ENCODE peak calls at places on chromosomes 1 and 21, in ten cellular contexts. D, N, P, T, Q, G, J, W, Z and B are unnamed samples.

GRCh38 chr21:43578677-43579313 is 80.5 kb downstream of the HSF2BP start:
- DNase-seq in D (no peak), N (no peak), P (no peak), T (no peak), Q (no peak), G (no peak), J (no peak), W (no peak), Z (no peak), B (no peak)

GRCh38 chr1:36836196-36836883 is 198.0 kb downstream of the GRIK3 start:
- DNase-seq in D (no peak), N (no peak), P (no peak), T (no peak), Q (peak; percentile 25), G (no peak), J (no peak), W (no peak), Z (no peak), B (no peak)

GRCh38 chr1:214317300-214317699 is 36.3 kb downstream of the SMYD2 start:
- DNase-seq in D (no peak), N (no peak), P (no peak), T (no peak), Q (no peak), G (no peak), J (no peak), W (no peak), Z (no peak), B (no peak)

GRCh38 chr1:53557830-53558784 is 98.9 kb downstream of the DMRTB1 start:
- DNase-seq in D (no peak), N (no peak), P (no peak), T (no peak), Q (no peak), G (no peak), J (no peak), W (peak; percentile 2), Z (no peak), B (no peak)

GRCh38 chr1:223720987-223721591 is 8.8 kb downstream of the CAPN2 start:
- DNase-seq in D (no peak), N (peak; percentile 54), P (peak; percentile 72), T (no peak), Q (no peak), G (peak; percentile 84), J (no peak), W (no peak), Z (peak; percentile 83), B (no peak)

GRCh38 chr1:19374402-19374801 is 62.3 kb downstream of the SLC66A1 start:
- DNase-seq in D (no peak), N (no peak), P (no peak), T (peak; percentile 53), Q (no peak), G (no peak), J (no peak), W (peak; percentile 35), Z (no peak), B (no peak)

GRCh38 chr1:202638019-202638887 is 72.0 kb downstream of the SYT2 start:
- DNase-seq in D (no peak), N (no peak), P (no peak), T (no peak), Q (no peak), G (no peak), J (no peak), W (peak; percentile 74), Z (peak; percentile 84), B (no peak)

GRCh38 chr21:44989538-44989888 is 49.7 kb downstream of the SLX9 start:
- DNase-seq in D (peak; percentile 68), N (no peak), P (no peak), T (no peak), Q (no peak), G (no peak), J (no peak), W (no peak), Z (no peak), B (no peak)

DNA sequence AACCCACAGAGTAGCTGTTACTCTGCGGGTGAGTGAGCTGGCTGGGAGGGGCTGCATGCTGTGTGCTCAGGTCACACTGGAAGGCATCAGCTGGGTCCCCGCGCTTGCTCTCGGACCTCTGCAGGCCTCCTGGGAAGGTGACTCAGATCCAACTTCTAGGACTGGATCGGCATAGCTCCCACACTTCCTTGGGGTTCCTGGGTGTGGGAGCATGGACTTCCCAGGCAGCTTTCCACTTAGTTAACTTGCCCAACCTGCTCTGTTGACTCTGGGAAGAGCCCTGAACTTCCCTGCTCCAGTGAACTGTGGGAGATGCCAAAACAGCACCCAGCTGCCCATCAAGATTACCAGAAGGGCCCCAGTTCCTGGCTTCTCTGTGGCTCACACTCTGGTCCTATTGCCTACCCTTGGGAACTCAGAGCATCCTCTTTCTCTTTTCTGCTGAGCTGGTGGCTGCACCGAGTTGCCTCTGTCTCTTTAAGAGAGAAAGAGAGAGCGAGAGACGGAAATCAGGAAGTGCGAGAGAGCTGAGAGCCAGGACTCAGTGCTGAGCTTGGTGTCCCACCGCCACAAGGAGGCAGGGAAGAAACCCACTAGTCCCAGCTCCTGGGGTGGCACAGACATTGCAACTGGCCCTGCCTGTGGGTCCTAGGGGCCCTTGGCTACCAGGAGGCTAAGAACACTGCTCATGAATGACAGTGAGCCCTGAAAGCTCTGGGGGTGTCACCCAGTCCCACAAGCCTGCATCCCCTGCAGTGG is at the start of gene IKBKE:
- DNase-seq in D (peak; percentile 63), N (peak; percentile 49), P (peak; percentile 63), T (peak; percentile 80), Q (peak; percentile 67), G (peak; percentile 73), J (peak; percentile 95), W (no peak), Z (peak; percentile 75), B (peak; percentile 89)
- TF ChIP-seq CTCF in D (no peak), N (peak; percentile 8), P (no peak), T (no peak), Q (peak; percentile 13), G (peak; percentile 31), J (peak; percentile 24), W (peak; percentile 29), Z (no peak), B (peak; percentile 26)

GRCh38 chr1:167367705-167368104 is 147.0 kb downstream of the POU2F1 start:
- DNase-seq in D (no peak), N (no peak), P (no peak), T (no peak), Q (no peak), G (no peak), J (no peak), W (no peak), Z (no peak), B (no peak)

GRCh38 chr1:167375949-167376348 is 142.4 kb downstream of the CD247 start:
- DNase-seq in D (no peak), N (no peak), P (no peak), T (no peak), Q (no peak), G (no peak), J (no peak), W (no peak), Z (no peak), B (no peak)

GRCh38 chr1:167369933-167370332 is 148.4 kb downstream of the CD247 start:
- DNase-seq in D (no peak), N (no peak), P (no peak), T (no peak), Q (no peak), G (peak; percentile 54), J (no peak), W (no peak), Z (no peak), B (no peak)

GRCh38 chr1:167374014-167374413 is 144.3 kb downstream of the CD247 start:
- DNase-seq in D (no peak), N (no peak), P (no peak), T (no peak), Q (no peak), G (no peak), J (no peak), W (no peak), Z (no peak), B (no peak)

GRCh38 chr1:167373398-167373797 is 144.9 kb downstream of the CD247 start:
- DNase-seq in D (no peak), N (no peak), P (no peak), T (no peak), Q (no peak), G (no peak), J (no peak), W (no peak), Z (no peak), B (no peak)
- TF ChIP-seq CTCF in D (no peak), N (no peak), P (no peak), T (no peak), Q (no peak), G (no peak), J (no peak), W (no peak), Z (no peak), B (no peak)

GRCh38 chr1:209249785-209250441 is 333.6 kb upstream of the CAMK1G start:
- DNase-seq in D (no peak), N (no peak), P (no peak), T (no peak), Q (no peak), G (no peak), J (no peak), W (no peak), Z (no peak), B (no peak)

GRCh38 chr1:209246660-209247059 is 336.9 kb upstream of the CAMK1G start:
- DNase-seq in D (no peak), N (no peak), P (no peak), T (no peak), Q (no peak), G (peak; percentile 71), J (no peak), W (peak; percentile 10), Z (no peak), B (no peak)

GRCh38 chr1:209249280-209249670 is 334.2 kb upstream of the CAMK1G start:
- DNase-seq in D (no peak), N (no peak), P (no peak), T (no peak), Q (no peak), G (no peak), J (peak; percentile 15), W (no peak), Z (no peak), B (no peak)

GRCh38 chr1:209248649-209249279 is 334.8 kb upstream of the CAMK1G start:
- DNase-seq in D (no peak), N (peak; percentile 19), P (peak; percentile 54), T (peak; percentile 62), Q (peak; percentile 46), G (peak; percentile 83), J (peak; percentile 62), W (peak; percentile 55), Z (peak; percentile 55), B (peak; percentile 78)

DNA sequence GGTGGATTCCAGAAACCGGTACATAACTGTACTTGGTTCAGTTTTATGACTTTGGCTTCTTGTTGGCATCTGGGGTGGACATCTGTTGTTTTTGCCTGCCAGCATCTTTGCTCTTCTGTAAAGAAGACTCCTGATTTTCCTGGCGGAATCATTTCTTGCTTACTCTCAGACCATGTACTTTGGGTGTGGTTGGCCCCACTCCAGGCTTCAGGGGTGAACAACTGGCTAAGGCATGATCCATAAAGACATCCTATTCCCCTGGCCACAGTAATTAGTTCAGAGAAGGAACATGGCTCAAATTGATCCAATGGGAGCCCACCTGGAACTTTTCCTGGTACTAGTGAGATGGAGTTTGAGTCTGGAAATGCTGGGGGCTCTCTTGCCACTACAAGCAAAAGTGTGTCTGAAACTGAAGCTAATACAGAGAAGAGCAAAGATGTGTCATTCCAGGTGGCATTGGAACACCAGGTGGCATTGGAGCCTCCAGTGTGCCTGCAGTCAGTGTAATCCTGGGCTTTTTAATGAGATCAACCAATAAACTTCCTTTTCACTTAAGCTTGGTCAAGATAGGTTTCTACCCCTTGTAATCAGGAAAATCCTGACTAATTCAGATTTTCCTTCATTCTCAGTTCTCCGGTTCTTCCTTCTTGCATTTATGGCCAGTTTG is 332.4 kb upstream of the CAMK1G start:
- DNase-seq in D (no peak), N (no peak), P (no peak), T (no peak), Q (no peak), G (peak; percentile 21), J (no peak), W (peak; percentile 16), Z (no peak), B (no peak)
- TF ChIP-seq CTCF in D (no peak), N (no peak), P (no peak), T (no peak), Q (no peak), G (peak; percentile 33), J (no peak), W (peak; percentile 21), Z (no peak), B (no peak)

GRCh38 chr1:85894651-85895050 is 186.4 kb upstream of the ZNHIT6 start:
- DNase-seq in D (no peak), N (no peak), P (no peak), T (peak; percentile 49), Q (peak; percentile 19), G (peak; percentile 34), J (peak; percentile 35), W (peak; percentile 39), Z (no peak), B (peak; percentile 33)
- TF ChIP-seq CTCF in D (no peak), N (peak; percentile 12), P (peak; percentile 1), T (peak; percentile 70), Q (peak; percentile 41), G (peak; percentile 49), J (peak; percentile 30), W (no peak), Z (peak; percentile 22), B (no peak)